ENCODE peak calls at places on chromosomes 3 and 15, in eight cellular contexts. One of them, this sample, is unnamed.

GRCh38 chr3:171892457-171892856 is 49.3 kb downstream of the TMEM212 start:
- DNase-seq in fibroblast of gingiva: no peak
- DNase-seq in hepatocyte: no peak
- DNase-seq in T-helper 2 cell: no peak
- DNase-seq in activated effector memory CD4-positive, alpha-beta T cell treated with anti-CD3 and anti-CD28 coated beads, Interleukin-2, amount 50 U/mL, for 16 hours: no peak
- DNase-seq in activated CD4-positive, CD25-positive, alpha-beta regulatory T cell: no peak
- DNase-seq in right lobe of liver: no peak
- DNase-seq in ovary: no peak
- DNase-seq in this sample: no peak

GRCh38 chr15:57772223-57772957 is 65.9 kb downstream of the POLR2M start:
- DNase-seq in fibroblast of gingiva: no peak
- DNase-seq in hepatocyte: no peak
- DNase-seq in T-helper 2 cell: no peak
- DNase-seq in activated effector memory CD4-positive, alpha-beta T cell treated with anti-CD3 and anti-CD28 coated beads, Interleukin-2, amount 50 U/mL, for 16 hours: no peak
- DNase-seq in activated CD4-positive, CD25-positive, alpha-beta regulatory T cell: no peak
- DNase-seq in right lobe of liver: no peak
- DNase-seq in ovary: no peak
- DNase-seq in this sample: no peak

GRCh38 chr3:144466114-144466513 is 494.5 kb downstream of the DIPK2A start:
- DNase-seq in fibroblast of gingiva: no peak
- DNase-seq in hepatocyte: peak
- DNase-seq in T-helper 2 cell: no peak
- DNase-seq in activated effector memory CD4-positive, alpha-beta T cell treated with anti-CD3 and anti-CD28 coated beads, Interleukin-2, amount 50 U/mL, for 16 hours: no peak
- DNase-seq in activated CD4-positive, CD25-positive, alpha-beta regulatory T cell: no peak
- DNase-seq in right lobe of liver: no peak
- DNase-seq in ovary: no peak
- DNase-seq in this sample: no peak

GRCh38 chr3:32733631-32734229 is 48.7 kb downstream of the CNOT10 start:
- DNase-seq in fibroblast of gingiva: peak
- DNase-seq in hepatocyte: peak
- DNase-seq in T-helper 2 cell: no peak
- DNase-seq in activated effector memory CD4-positive, alpha-beta T cell treated with anti-CD3 and anti-CD28 coated beads, Interleukin-2, amount 50 U/mL, for 16 hours: no peak
- DNase-seq in activated CD4-positive, CD25-positive, alpha-beta regulatory T cell: no peak
- DNase-seq in right lobe of liver: no peak
- DNase-seq in ovary: no peak
- DNase-seq in this sample: no peak

GRCh38 chr3:64082917-64083587 is 59.8 kb upstream of the PSMD6 start:
- DNase-seq in fibroblast of gingiva: peak
- DNase-seq in hepatocyte: no peak
- DNase-seq in T-helper 2 cell: no peak
- DNase-seq in activated effector memory CD4-positive, alpha-beta T cell treated with anti-CD3 and anti-CD28 coated beads, Interleukin-2, amount 50 U/mL, for 16 hours: no peak
- DNase-seq in activated CD4-positive, CD25-positive, alpha-beta regulatory T cell: no peak
- DNase-seq in right lobe of liver: no peak
- DNase-seq in ovary: no peak
- DNase-seq in this sample: no peak

GRCh38 chr15:82021992-82022391 is 23.8 kb downstream of the MEX3B start:
- DNase-seq in fibroblast of gingiva: no peak
- DNase-seq in hepatocyte: peak
- DNase-seq in T-helper 2 cell: no peak
- DNase-seq in activated effector memory CD4-positive, alpha-beta T cell treated with anti-CD3 and anti-CD28 coated beads, Interleukin-2, amount 50 U/mL, for 16 hours: no peak
- DNase-seq in activated CD4-positive, CD25-positive, alpha-beta regulatory T cell: no peak
- DNase-seq in right lobe of liver: no peak
- DNase-seq in ovary: peak
- DNase-seq in this sample: no peak

GRCh38 chr15:56788359-56788758 is 55.0 kb upstream of the ZNF280D start:
- DNase-seq in fibroblast of gingiva: no peak
- DNase-seq in hepatocyte: no peak
- DNase-seq in T-helper 2 cell: no peak
- DNase-seq in activated effector memory CD4-positive, alpha-beta T cell treated with anti-CD3 and anti-CD28 coated beads, Interleukin-2, amount 50 U/mL, for 16 hours: no peak
- DNase-seq in activated CD4-positive, CD25-positive, alpha-beta regulatory T cell: no peak
- DNase-seq in right lobe of liver: no peak
- DNase-seq in ovary: no peak
- DNase-seq in this sample: no peak

GRCh38 chr3:32681811-32682210 is 3.2 kb upstream of the CNOT10 start:
- DNase-seq in fibroblast of gingiva: no peak
- DNase-seq in hepatocyte: peak
- DNase-seq in T-helper 2 cell: no peak
- DNase-seq in activated effector memory CD4-positive, alpha-beta T cell treated with anti-CD3 and anti-CD28 coated beads, Interleukin-2, amount 50 U/mL, for 16 hours: no peak
- DNase-seq in activated CD4-positive, CD25-positive, alpha-beta regulatory T cell: no peak
- DNase-seq in right lobe of liver: no peak
- DNase-seq in ovary: no peak
- DNase-seq in this sample: no peak

GRCh38 chr3:99467420-99467819 is 171.0 kb upstream of the COL8A1 start:
- DNase-seq in fibroblast of gingiva: no peak
- DNase-seq in hepatocyte: no peak
- DNase-seq in T-helper 2 cell: no peak
- DNase-seq in activated effector memory CD4-positive, alpha-beta T cell treated with anti-CD3 and anti-CD28 coated beads, Interleukin-2, amount 50 U/mL, for 16 hours: no peak
- DNase-seq in activated CD4-positive, CD25-positive, alpha-beta regulatory T cell: no peak
- DNase-seq in right lobe of liver: no peak
- DNase-seq in ovary: no peak
- DNase-seq in this sample: no peak

GRCh38 chr3:24237971-24238767 is 256.5 kb downstream of the THRB start:
- DNase-seq in fibroblast of gingiva: peak
- DNase-seq in hepatocyte: peak
- DNase-seq in T-helper 2 cell: no peak
- DNase-seq in activated effector memory CD4-positive, alpha-beta T cell treated with anti-CD3 and anti-CD28 coated beads, Interleukin-2, amount 50 U/mL, for 16 hours: no peak
- DNase-seq in activated CD4-positive, CD25-positive, alpha-beta regulatory T cell: no peak
- DNase-seq in right lobe of liver: no peak
- DNase-seq in ovary: peak
- DNase-seq in this sample: no peak